ENCODE peak calls at places on chromosomes 4 and X, in six cellular contexts. X is GM12878, D is HepG2, T is H1, Y is K562, E is GM12892. U is an unnamed sample.

GRCh38 chr4:123976285-123976684 is 579.7 kb downstream of the SPRY1 start:
- DNase-seq in E (no peak), X (no peak), Y (no peak), T (no peak), D (no peak), U (no peak)

GRCh38 chr4:25838526-25838925 is 24.3 kb downstream of the SEL1L3 start:
- DNase-seq in E (no peak), Y (no peak), X (no peak), D (no peak), T (no peak), U (no peak)

GRCh38 chrX:49043220-49043986 is at the start of gene TFE3:
- DNase-seq in D (peak), Y (peak), E (peak), X (peak), T (peak), U (peak)

GRCh38 chr4:184165291-184165690 is 52.4 kb downstream of the ENPP6 start:
- DNase-seq in Y (no peak), T (no peak), X (no peak), E (no peak), D (no peak), U (no peak)

GRCh38 chrX:40644821-40645358 is 2.5 kb downstream of the CXorf38 start:
- DNase-seq in E (peak), T (no peak), Y (peak), D (peak), X (peak), U (no peak)

GRCh38 chr4:13201241-13201640 is 282.9 kb downstream of the RAB28 start:
- DNase-seq in Y (no peak), T (no peak), D (no peak), X (no peak), E (no peak), U (no peak)

GRCh38 chr4:153757407-153757806 is 2.4 kb downstream of the RNF175 start:
- DNase-seq in D (no peak), T (no peak), X (no peak), E (no peak), Y (no peak), U (no peak)

GRCh38 chrX:40145001-40145631 is 47.4 kb upstream of the BCOR start:
- DNase-seq in Y (no peak), T (peak), E (no peak), D (no peak), X (no peak), U (no peak)

GRCh38 chr4:189897667-189898066 is 43.0 kb upstream of the FRG1 start:
- DNase-seq in T (no peak), X (no peak), E (no peak), D (no peak), Y (no peak), U (no peak)

GRCh38 chrX:99798951-99799350 is 611.1 kb downstream of the PCDH19 start:
- DNase-seq in X (no peak), E (no peak), Y (no peak), T (no peak), D (no peak), U (no peak)

GRCh38 chr4:112910109-112910736 is 139.2 kb upstream of the ANK2 start:
- DNase-seq in Y (no peak), D (no peak), T (no peak), X (no peak), E (no peak), U (no peak)

GRCh38 chr4:120918092-120918491 is 4.4 kb downstream of the PRDM5 start:
- DNase-seq in E (no peak), Y (no peak), X (no peak), T (no peak), D (no peak), U (no peak)

GRCh38 chr4:132266374-132266773 is 882.7 kb upstream of the PCDH10 start:
- DNase-seq in T (no peak), X (no peak), Y (no peak), E (no peak), D (no peak), U (no peak)

GRCh38 chr4:158050942-158051341 is 121.9 kb downstream of the GASK1B start:
- DNase-seq in D (no peak), X (no peak), E (no peak), T (no peak), Y (no peak), U (no peak)

GRCh38 chr4:158053086-158053485 is 119.7 kb downstream of the GASK1B start:
- DNase-seq in D (no peak), Y (no peak), X (no peak), T (no peak), E (no peak), U (no peak)

GRCh38 chr4:158055668-158056067 is 117.2 kb downstream of the GASK1B start:
- DNase-seq in T (no peak), E (no peak), X (no peak), Y (no peak), D (no peak), U (no peak)

GRCh38 chr4:158053801-158054200 is 119.0 kb downstream of the GASK1B start:
- DNase-seq in X (no peak), E (no peak), Y (no peak), D (no peak), T (no peak), U (no peak)

DNA sequence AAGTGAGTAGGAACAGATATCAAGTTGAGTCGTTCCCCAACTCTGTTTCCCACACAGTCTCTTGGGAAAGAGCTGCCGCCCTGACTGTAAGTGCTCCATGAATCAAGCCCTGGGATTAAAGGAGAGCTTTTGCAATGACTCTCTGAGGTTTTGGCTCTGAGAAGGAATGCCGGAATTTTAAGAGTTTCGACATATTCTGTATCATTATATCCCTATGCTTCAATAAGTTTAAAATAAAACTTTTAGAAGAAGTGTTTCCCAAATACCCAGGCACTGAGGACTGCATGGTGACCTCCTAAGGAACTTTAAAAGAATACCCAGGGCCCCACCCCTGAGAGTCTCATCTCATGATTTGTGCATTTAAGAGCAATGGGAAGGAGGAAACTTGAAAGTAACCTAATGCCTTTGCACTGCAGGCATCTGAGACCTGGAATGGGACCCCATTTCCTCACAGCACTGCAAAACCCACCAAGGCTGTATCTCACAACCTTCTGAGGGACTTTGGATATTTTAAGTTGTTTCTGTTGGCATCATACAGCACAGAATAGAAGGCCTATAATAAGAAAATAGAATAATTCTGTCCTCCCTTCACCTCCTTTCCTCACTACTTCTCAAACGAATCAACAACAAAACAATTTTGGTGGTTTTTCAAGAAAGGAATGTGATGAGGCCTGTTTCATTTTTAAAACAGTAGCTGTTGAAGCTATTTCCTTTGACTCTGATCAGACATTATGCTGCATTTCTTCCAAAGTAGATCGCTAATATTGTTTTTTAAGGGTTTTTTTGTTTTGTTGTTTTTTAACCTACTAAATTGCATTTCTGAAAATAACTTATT is 121.2 kb downstream of the GASK1B start:
- DNase-seq in E (no peak), X (no peak), D (no peak), Y (no peak), T (no peak), U (no peak)
- TF ChIP-seq POLR2AphosphoS5 in E (no peak), X (no peak), D (no peak), Y (no peak), T (no peak), U (no peak)

GRCh38 chrX:2690856-2691542 is at the start of gene CD99:
- DNase-seq in Y (peak), T (peak), D (peak), E (peak), X (peak), U (peak)
- TF ChIP-seq POLR2A in Y (no peak), T (no peak), D (peak), E (peak), X (peak), U (no peak)

GRCh38 chrX:70436380-70436779 is 8.3 kb upstream of the DLG3 start:
- DNase-seq in T (peak), D (no peak), Y (peak), X (no peak), E (no peak), U (no peak)

GRCh38 chrX:70433848-70434351 is 10.7 kb upstream of the DLG3 start:
- DNase-seq in X (no peak), D (peak), T (peak), Y (peak), E (peak), U (peak)

GRCh38 chrX:70432936-70433847 is 10.1 kb downstream of the GDPD2 start:
- DNase-seq in T (no peak), D (no peak), E (no peak), X (no peak), Y (peak), U (no peak)

GRCh38 chrX:70434914-70435586 is 9.6 kb upstream of the DLG3 start:
- DNase-seq in T (no peak), Y (no peak), X (no peak), E (no peak), D (no peak), U (no peak)

DNA sequence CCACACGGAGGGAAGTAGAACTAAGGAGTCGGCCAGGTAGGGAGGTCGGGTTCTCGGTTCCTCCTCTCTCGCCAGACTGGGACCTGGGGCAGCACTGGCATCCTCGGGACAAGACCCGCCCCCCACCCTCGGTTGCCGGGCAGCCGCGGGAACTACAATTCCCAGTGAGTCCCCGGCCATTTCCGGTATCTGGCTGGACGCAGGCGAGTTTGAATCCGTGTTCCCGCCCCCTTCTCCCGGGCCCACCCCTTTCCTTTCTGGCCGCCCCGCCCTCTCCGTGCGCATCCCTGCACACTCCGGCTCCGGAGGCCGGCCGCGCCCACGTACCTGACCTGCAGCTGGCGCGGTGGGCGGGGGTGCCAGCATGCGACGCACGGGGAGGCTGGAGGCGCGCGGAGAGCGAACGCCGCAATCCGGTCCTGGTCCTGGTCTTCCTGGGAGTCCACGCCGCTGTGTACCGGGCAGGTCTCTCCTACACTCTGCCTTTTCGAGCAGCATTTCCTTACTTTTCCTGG is 10.2 kb upstream of the DLG3 start:
- DNase-seq in E (peak), D (peak), X (no peak), Y (peak), T (peak), U (peak)
- TF ChIP-seq TAF1 in E (no peak), D (no peak), X (no peak), Y (no peak), T (peak), U (no peak)

DNA sequence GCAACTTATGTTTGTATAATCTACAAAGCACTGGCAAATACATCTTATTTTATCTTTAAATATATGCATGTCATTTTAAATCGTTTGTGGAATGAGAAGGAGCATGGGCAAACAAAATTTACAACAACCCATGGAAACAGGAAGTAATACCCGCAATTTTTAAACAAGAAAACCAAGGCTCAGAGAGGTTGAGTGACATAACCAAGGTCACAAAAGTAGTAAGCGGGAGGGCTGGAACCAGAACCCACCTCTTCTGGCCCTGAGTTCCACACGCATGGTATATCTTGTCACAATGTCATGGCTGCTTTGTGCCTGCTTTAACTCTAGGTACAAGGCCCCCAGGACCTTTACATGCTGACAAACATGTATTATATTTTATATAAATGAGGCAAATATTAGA is 52.9 kb downstream of the SLC7A11 start:
- DNase-seq in Y (no peak), X (no peak), D (no peak), E (no peak), T (no peak), U (no peak)
- TF ChIP-seq POLR2AphosphoS5 in Y (no peak), X (no peak), D (no peak), E (no peak), T (no peak), U (no peak)

DNA sequence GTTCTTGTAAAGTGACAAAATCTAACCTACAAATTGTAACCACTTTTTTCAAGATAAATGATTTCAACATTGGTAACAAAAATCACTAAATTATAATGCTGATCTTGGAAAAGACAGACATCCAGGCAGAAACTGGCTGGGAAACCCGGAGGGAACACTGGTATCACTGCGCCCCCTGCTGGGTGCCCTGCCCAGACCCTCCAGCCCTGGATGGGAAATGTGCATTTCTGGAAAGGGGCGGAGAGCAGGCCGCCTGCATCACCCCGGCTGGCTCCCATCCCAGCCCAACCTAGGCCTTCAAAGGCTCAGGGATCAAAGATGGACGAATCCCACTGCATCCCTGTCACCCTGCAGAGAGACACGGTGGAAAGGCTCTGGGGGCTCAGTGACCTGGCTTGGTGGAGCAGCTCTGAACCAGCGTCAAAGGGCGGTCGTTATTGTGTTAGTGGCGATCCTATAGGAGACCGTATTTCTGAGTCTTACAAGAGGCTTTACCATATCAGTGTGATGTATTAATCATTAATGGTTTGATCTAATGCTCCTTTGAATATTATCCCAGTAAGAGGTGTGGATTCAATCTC is 37.3 kb downstream of the ACOX3 start:
- DNase-seq in Y (peak), D (peak), X (no peak), T (peak), E (peak), U (peak)
- TF ChIP-seq POLR2A in Y (no peak), D (no peak), X (no peak), T (no peak), E (no peak), U (no peak)

GRCh38 chrX:72019487-72019886 is 108.8 kb downstream of the NHSL2 start:
- DNase-seq in Y (no peak), T (peak), E (no peak), D (no peak), X (no peak), U (no peak)

GRCh38 chrX:72023071-72023470 is 108.6 kb downstream of the RTL5 start:
- DNase-seq in Y (no peak), E (no peak), X (no peak), D (no peak), T (no peak), U (no peak)

GRCh38 chrX:72021975-72022374 is 109.7 kb downstream of the RTL5 start:
- DNase-seq in Y (peak), E (no peak), X (no peak), T (peak), D (no peak), U (no peak)

GRCh38 chrX:72020204-72020603 is 109.6 kb downstream of the NHSL2 start:
- DNase-seq in D (no peak), X (no peak), Y (no peak), E (no peak), T (peak), U (no peak)

DNA sequence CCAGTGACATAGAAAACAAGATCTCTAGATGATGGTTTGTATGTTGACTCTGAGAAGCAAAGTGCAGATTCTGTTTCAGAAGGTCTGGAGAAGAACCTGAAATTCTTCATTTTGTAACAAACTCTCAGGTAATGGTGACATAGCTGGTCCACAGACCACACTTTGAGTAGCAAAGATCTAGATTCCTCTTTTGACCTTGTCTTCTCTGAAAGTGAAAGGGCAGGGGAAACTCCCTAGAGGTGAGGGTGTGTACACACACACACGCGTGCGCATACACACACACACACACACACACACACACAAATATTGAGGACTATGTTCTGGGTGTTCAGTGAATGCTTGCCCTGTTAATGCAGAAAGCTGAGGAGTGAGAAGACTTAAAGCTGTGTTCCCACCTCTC is 110.1 kb downstream of the NHSL2 start:
- DNase-seq in E (no peak), Y (no peak), T (no peak), D (no peak), X (peak), U (peak)
- TF ChIP-seq TAF1 in E (no peak), Y (no peak), T (no peak), D (no peak), X (no peak), U (no peak)